ENCODE peak calls at places on chromosomes 16 and 17, in four cellular contexts. C, F, J and B are unnamed samples. For H3K9me3, the result is how much of the 10 kb centered on the place peaks cover.

GRCh38 chr16:70804153-70804728 is 3.3 kb upstream of the VAC14 start:
- DNase-seq in J (no peak), C (no peak), F (no peak), B (no peak)

GRCh38 chr16:82119405-82119804 is 50.6 kb downstream of the MPHOSPH6 start:
- DNase-seq in F (no peak), C (no peak), J (no peak), B (no peak)

GRCh38 chr16:4388275-4389021 is 16.8 kb downstream of the VASN start:
- DNase-seq in C (no peak), F (no peak), J (no peak), B (no peak)

GRCh38 chr17:74868251-74868907 is 4.4 kb downstream of the FDXR start:
- DNase-seq in F (no peak), J (no peak), C (no peak), B (no peak)

GRCh38 chr17:58991718-58992331 is 114.9 kb downstream of the TRIM37 start:
- DNase-seq in J (no peak), F (peak), C (no peak), B (peak)

GRCh38 chr17:81304196-81305015 is 9.3 kb upstream of the SLC38A10 start:
- DNase-seq in J (no peak), F (no peak), C (peak), B (no peak)

GRCh38 chr16:10937068-10937859 is 5.0 kb downstream of the DEXI start:
- DNase-seq in J (no peak), F (no peak), C (no peak), B (no peak)

GRCh38 chr16:47316686-47317085 is 144.2 kb downstream of the ITFG1 start:
- DNase-seq in C (no peak), J (no peak), F (no peak), B (no peak)

GRCh38 chr17:49914664-49915063 is 54.3 kb upstream of the DLX4 start:
- DNase-seq in J (no peak), F (no peak), C (no peak), B (no peak)

GRCh38 chr17:54835015-54835414 is 65.6 kb upstream of the TOM1L1 start:
- DNase-seq in F (no peak), C (no peak), J (no peak), B (no peak)
- H3K9me3 ChIP-seq in F (under half), C (under half), J (under half), B (under half)

GRCh38 chr17:65690626-65691310 is 129.3 kb upstream of the AXIN2 start:
- DNase-seq in F (no peak), C (no peak), J (no peak), B (no peak)

GRCh38 chr17:65683428-65683827 is 122.0 kb upstream of the AXIN2 start:
- DNase-seq in C (no peak), J (no peak), F (no peak), B (no peak)

GRCh38 chr17:65684631-65685030 is 123.2 kb upstream of the AXIN2 start:
- DNase-seq in C (no peak), F (no peak), J (no peak), B (no peak)

GRCh38 chr17:65688307-65688706 is 126.9 kb upstream of the AXIN2 start:
- DNase-seq in J (no peak), C (no peak), F (no peak), B (no peak)

GRCh38 chr17:65685110-65685509 is 123.7 kb upstream of the AXIN2 start:
- DNase-seq in C (no peak), F (no peak), J (no peak), B (no peak)
- H3K9me3 ChIP-seq in C (under half), F (under half), J (under half), B (under half)

GRCh38 chr17:16584273-16584995 is 15.4 kb upstream of the ZNF287 start:
- DNase-seq in C (peak), F (peak), J (peak), B (peak)

GRCh38 chr17:16583781-16584180 is 14.8 kb upstream of the ZNF287 start:
- DNase-seq in C (no peak), J (no peak), F (no peak), B (no peak)

GRCh38 chr17:16589097-16589969 is 20.3 kb upstream of the ZNF287 start:
- DNase-seq in C (peak), F (peak), J (peak), B (peak)

GRCh38 chr17:16585796-16586195 is 16.8 kb upstream of the ZNF287 start:
- DNase-seq in F (no peak), C (no peak), J (no peak), B (no peak)
- H3K9me3 ChIP-seq in F (under half), C (under half), J (under half), B (under half)

DNA sequence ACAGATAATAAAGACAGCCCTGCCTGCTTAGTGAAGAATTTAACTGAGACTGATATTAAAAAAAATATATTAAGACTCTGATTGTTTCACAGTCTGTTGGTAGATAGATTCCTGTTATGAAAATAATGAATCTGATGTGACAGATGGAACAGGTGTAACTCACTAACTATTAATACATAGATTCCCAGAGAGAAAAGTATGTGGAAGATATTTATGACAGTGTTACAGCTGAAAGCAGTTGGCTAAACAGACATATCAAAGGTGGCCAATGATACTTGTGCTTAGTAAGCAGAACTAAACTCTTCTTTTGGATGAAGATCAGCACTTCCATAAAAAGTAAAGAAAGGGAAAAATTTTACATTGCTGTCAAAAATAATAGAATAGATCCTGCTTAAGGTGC is 598.2 kb upstream of the CA10 start:
- DNase-seq in J (no peak), F (no peak), C (no peak), B (no peak)
- H3K9me3 ChIP-seq in J (under half), F (under half), C (under half), B (under half)